ENCODE peak calls at places on chromosomes 16 and 17, in six cellular contexts. S is cardiac muscle cell, F is colonic mucosa, W is MG63, Q is left lung, H is endothelial cell of umbilical vein. B is an unnamed sample. For H3K9me3, the result is how much of the 10 kb centered on the place peaks cover.

GRCh38 chr16:68085259-68086071 is at the start of gene NFATC3:
- DNase-seq in Q (peak), H (peak), W (peak), S (peak), F (peak), B (peak)

GRCh38 chr17:41912925-41913324 is 5.8 kb downstream of the ACLY start:
- DNase-seq in S (no peak), H (no peak), W (no peak), F (no peak), Q (no peak), B (no peak)

GRCh38 chr17:42937712-42938596 is 26.3 kb downstream of the AARSD1 start:
- DNase-seq in W (peak), Q (no peak), S (peak), F (peak), H (peak), B (peak)

GRCh38 chr17:32490101-32490482 is 3.3 kb downstream of the CDK5R1 start:
- DNase-seq in Q (no peak), H (no peak), F (no peak), W (no peak), S (no peak), B (no peak)

GRCh38 chr17:17401271-17401781 is 75.5 kb upstream of the MED9 start:
- DNase-seq in W (peak), S (peak), F (no peak), H (no peak), Q (no peak), B (peak)

GRCh38 chr16:3819741-3820724 is 60.5 kb downstream of the CREBBP start:
- DNase-seq in S (peak), H (peak), W (peak), Q (no peak), F (peak), B (peak)

GRCh38 chr16:77457046-77457445 is 22.2 kb upstream of the ADAMTS18 start:
- DNase-seq in W (no peak), F (no peak), Q (no peak), H (peak), S (no peak), B (no peak)

GRCh38 chr16:13291934-13292333 is 390.5 kb downstream of the SHISA9 start:
- DNase-seq in F (no peak), Q (no peak), S (no peak), W (no peak), H (no peak), B (peak)

GRCh38 chr16:10345629-10346028 is 40.2 kb upstream of the ATF7IP2 start:
- DNase-seq in F (no peak), H (no peak), S (no peak), W (no peak), Q (no peak), B (no peak)

GRCh38 chr17:32769846-32770245 is 107.1 kb downstream of the MYO1D start:
- DNase-seq in S (no peak), F (no peak), W (no peak), H (no peak), Q (no peak), B (peak)

GRCh38 chr17:27224526-27225315 is 69.2 kb upstream of the WSB1 start:
- DNase-seq in W (no peak), H (no peak), S (no peak), F (no peak), Q (no peak), B (no peak)

GRCh38 chr17:27853121-27853520 is 40.0 kb downstream of the LYRM9 start:
- DNase-seq in F (no peak), W (no peak), H (no peak), S (no peak), Q (no peak), B (no peak)

GRCh38 chr16:17431012-17431411 is 39.7 kb downstream of the XYLT1 start:
- DNase-seq in S (no peak), W (no peak), F (no peak), Q (no peak), H (no peak), B (no peak)

GRCh38 chr17:42706732-42707131 is 24.4 kb downstream of the CNTNAP1 start:
- DNase-seq in W (no peak), F (no peak), S (no peak), Q (no peak), H (no peak), B (no peak)

GRCh38 chr16:81665588-81665987 is 113.5 kb upstream of the PLCG2 start:
- DNase-seq in F (no peak), H (no peak), Q (no peak), S (no peak), W (no peak), B (no peak)

GRCh38 chr17:19897108-19897854 is 29.5 kb upstream of the ULK2 start:
- DNase-seq in W (no peak), S (peak), Q (no peak), F (peak), H (no peak), B (no peak)

GRCh38 chr16:57938936-57939871 is 31.7 kb downstream of the CNGB1 start:
- DNase-seq in H (peak), Q (no peak), F (peak), S (peak), W (peak), B (no peak)

GRCh38 chr17:70476368-70476767 is 307.0 kb downstream of the KCNJ2 start:
- DNase-seq in H (no peak), Q (no peak), F (no peak), W (no peak), S (no peak), B (no peak)

GRCh38 chr17:72563952-72564351 is 443.1 kb downstream of the SOX9 start:
- DNase-seq in H (no peak), S (no peak), Q (no peak), W (no peak), F (no peak), B (no peak)

GRCh38 chr17:17541640-17542001 is 45.4 kb upstream of the RASD1 start:
- DNase-seq in H (no peak), W (no peak), F (no peak), S (no peak), Q (peak), B (no peak)

GRCh38 chr17:42920922-42921321 is 20.3 kb downstream of the G6PC1 start:
- DNase-seq in S (peak), W (no peak), F (no peak), Q (no peak), H (peak), B (no peak)

GRCh38 chr17:2267354-2267753 is 36.2 kb downstream of the SMG6 start:
- DNase-seq in W (no peak), F (no peak), H (no peak), S (peak), Q (no peak), B (no peak)

GRCh38 chr17:43830510-43831145 is 2.3 kb downstream of the MPP3 start:
- DNase-seq in H (no peak), S (no peak), F (no peak), W (no peak), Q (no peak), B (no peak)

GRCh38 chr17:47223007-47223406 is 13.9 kb downstream of the MYL4 start:
- DNase-seq in W (peak), F (no peak), S (no peak), H (peak), Q (no peak), B (no peak)

GRCh38 chr16:54546481-54546880 is 259.9 kb upstream of the IRX3 start:
- DNase-seq in S (no peak), H (no peak), W (peak), F (no peak), Q (no peak), B (no peak)

GRCh38 chr16:86899757-86900156 is 321.4 kb downstream of the FOXL1 start:
- DNase-seq in H (peak), F (no peak), S (peak), W (no peak), Q (no peak), B (no peak)

GRCh38 chr17:51372345-51373004 is 112.1 kb downstream of the UTP18 start:
- DNase-seq in H (peak), Q (no peak), W (peak), F (peak), S (peak), B (peak)

GRCh38 chr17:72697602-72698146 is 394.8 kb downstream of the SLC39A11 start:
- DNase-seq in S (no peak), H (no peak), W (peak), Q (no peak), F (no peak), B (no peak)

GRCh38 chr17:77090476-77090875 is 50.3 kb upstream of the SEC14L1 start:
- DNase-seq in Q (no peak), H (no peak), S (no peak), F (no peak), W (no peak), B (no peak)

GRCh38 chr16:50699345-50700159 is 6.1 kb downstream of the NOD2 start:
- DNase-seq in H (no peak), F (no peak), Q (no peak), W (no peak), S (peak), B (no peak)

GRCh38 chr16:72983728-72984350 is 64.1 kb downstream of the ZFHX3 start:
- DNase-seq in Q (no peak), H (no peak), W (no peak), F (no peak), S (no peak), B (no peak)

GRCh38 chr17:57373756-57374155 is 117.4 kb downstream of the MSI2 start:
- DNase-seq in F (no peak), S (no peak), Q (no peak), H (no peak), W (no peak), B (no peak)

GRCh38 chr16:89917773-89918452 is 749 bp upstream of the MC1R start:
- DNase-seq in F (peak), H (peak), S (peak), W (peak), Q (peak), B (peak)
- H3K4me3 ChIP-seq in F (peak), H (no peak), S (peak), W (peak), Q (peak), B (peak)

DNA sequence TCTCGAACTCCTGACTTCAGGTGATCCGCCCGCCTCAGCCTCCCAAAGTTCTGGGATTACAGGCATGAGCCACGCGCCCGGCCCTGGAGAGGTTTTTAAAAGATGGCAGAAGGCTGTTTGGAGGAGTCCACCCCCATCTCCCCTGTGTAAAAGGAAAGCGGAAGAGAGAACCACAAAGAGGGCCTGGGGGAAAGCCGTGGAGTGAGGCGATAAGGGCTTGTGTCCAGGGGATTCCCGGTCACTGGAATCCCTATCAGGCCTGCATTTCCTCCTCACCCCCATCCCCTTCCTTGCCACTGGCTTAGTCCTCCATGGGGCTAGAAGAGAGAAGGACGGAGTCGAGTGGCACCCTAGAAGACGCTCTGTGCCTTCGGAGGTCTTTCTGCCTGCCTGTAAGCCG is at the start of gene GP1BA:
- DNase-seq in H (no peak), S (no peak), Q (peak), F (no peak), W (no peak), B (no peak)
- H3K9me3 ChIP-seq in H (under half), S (under half), Q (under half), F (under half), W (under half), B (under half)

GRCh38 chr17:79833744-79834574 is 5.3 kb downstream of the CBX4 start:
- DNase-seq in F (no peak), Q (peak), S (no peak), H (no peak), W (no peak), B (no peak)
- H3K4me3 ChIP-seq in F (no peak), Q (no peak), S (no peak), H (no peak), W (no peak), B (no peak)

DNA sequence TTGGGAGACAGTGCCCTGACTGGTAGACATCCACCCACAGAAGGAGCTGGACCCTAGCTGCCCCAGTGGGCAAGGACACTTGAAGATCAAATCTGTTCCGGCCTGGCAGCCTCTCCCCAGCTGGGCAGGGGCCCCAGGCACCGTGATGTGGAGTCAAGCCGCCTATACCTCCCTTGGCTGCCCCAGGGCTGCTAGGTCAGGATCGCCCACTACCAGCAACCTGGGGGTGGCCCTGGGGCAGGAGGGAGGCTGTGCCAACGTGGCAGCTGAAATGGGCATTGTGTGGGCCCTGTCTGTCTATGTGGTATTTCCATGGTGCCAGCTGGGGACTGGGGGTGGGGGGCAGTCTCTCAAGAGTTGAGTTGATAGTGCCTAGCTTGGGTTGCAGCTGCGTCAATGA is 941 bp downstream of the PDK2 start:
- DNase-seq in S (no peak), F (no peak), H (no peak), W (no peak), Q (no peak), B (no peak)
- H3K9me3 ChIP-seq in S (under half), F (under half), H (under half), W (under half), Q (under half), B (under half)